ENCODE peak calls at places on chromosomes 16 and 17, in seven cellular contexts. One of them, this sample, is unnamed.

GRCh38 chr17:18315498-18316360 is 636 bp downstream of the SMCR8 start:
- DNase-seq in epithelial cell of esophagus: no peak
- DNase-seq in psoas muscle: no peak
- DNase-seq in fibroblast of lung: no peak
- DNase-seq in GM23338: no peak
- DNase-seq in A549: no peak
- DNase-seq in bronchial epithelial cell: no peak
- DNase-seq in this sample: no peak

GRCh38 chr17:62178579-62178978 is 113.5 kb upstream of the MED13 start:
- DNase-seq in epithelial cell of esophagus: peak
- DNase-seq in psoas muscle: no peak
- DNase-seq in fibroblast of lung: peak
- DNase-seq in GM23338: no peak
- DNase-seq in A549: peak
- DNase-seq in bronchial epithelial cell: peak
- DNase-seq in this sample: peak

GRCh38 chr17:73610331-73610911 is 33.8 kb downstream of the SDK2 start:
- DNase-seq in epithelial cell of esophagus: no peak
- DNase-seq in psoas muscle: no peak
- DNase-seq in fibroblast of lung: no peak
- DNase-seq in GM23338: no peak
- DNase-seq in A549: no peak
- DNase-seq in bronchial epithelial cell: no peak
- DNase-seq in this sample: no peak

GRCh38 chr17:75889454-75889853 is 7.3 kb downstream of the TRIM65 start:
- DNase-seq in epithelial cell of esophagus: no peak
- DNase-seq in psoas muscle: no peak
- DNase-seq in fibroblast of lung: no peak
- DNase-seq in GM23338: no peak
- DNase-seq in A549: no peak
- DNase-seq in bronchial epithelial cell: peak
- DNase-seq in this sample: no peak

GRCh38 chr17:75475851-75476250 is 19.4 kb downstream of the TMEM94 start:
- DNase-seq in epithelial cell of esophagus: no peak
- DNase-seq in psoas muscle: no peak
- DNase-seq in fibroblast of lung: peak
- DNase-seq in GM23338: no peak
- DNase-seq in A549: no peak
- DNase-seq in bronchial epithelial cell: no peak
- DNase-seq in this sample: no peak

GRCh38 chr16:84985079-84986065 is 26.0 kb downstream of the ZDHHC7 start:
- DNase-seq in epithelial cell of esophagus: peak
- DNase-seq in psoas muscle: peak
- DNase-seq in fibroblast of lung: peak
- DNase-seq in GM23338: no peak
- DNase-seq in A549: peak
- DNase-seq in bronchial epithelial cell: peak
- DNase-seq in this sample: peak

GRCh38 chr16:72983728-72984350 is 64.1 kb downstream of the ZFHX3 start:
- DNase-seq in epithelial cell of esophagus: no peak
- DNase-seq in psoas muscle: no peak
- DNase-seq in fibroblast of lung: no peak
- DNase-seq in GM23338: no peak
- DNase-seq in A549: no peak
- DNase-seq in bronchial epithelial cell: no peak
- DNase-seq in this sample: no peak

GRCh38 chr17:78862073-78863023 is 21.7 kb upstream of the USP36 start:
- DNase-seq in epithelial cell of esophagus: peak
- DNase-seq in psoas muscle: peak
- DNase-seq in fibroblast of lung: peak
- DNase-seq in GM23338: no peak
- DNase-seq in A549: peak
- DNase-seq in bronchial epithelial cell: peak
- DNase-seq in this sample: peak

GRCh38 chr17:48037036-48037881 is at the start of gene COPZ2:
- DNase-seq in epithelial cell of esophagus: peak
- DNase-seq in psoas muscle: peak
- DNase-seq in fibroblast of lung: peak
- DNase-seq in GM23338: peak
- DNase-seq in A549: peak
- DNase-seq in bronchial epithelial cell: no peak
- DNase-seq in this sample: peak

GRCh38 chr17:77286391-77286640 is 145.5 kb downstream of the SEC14L1 start:
- DNase-seq in epithelial cell of esophagus: no peak
- DNase-seq in psoas muscle: no peak
- DNase-seq in fibroblast of lung: no peak
- DNase-seq in GM23338: no peak
- DNase-seq in A549: no peak
- DNase-seq in bronchial epithelial cell: no peak
- DNase-seq in this sample: no peak

GRCh38 chr17:27446569-27447301 is 9.5 kb upstream of the KSR1 start:
- DNase-seq in epithelial cell of esophagus: peak
- DNase-seq in psoas muscle: no peak
- DNase-seq in fibroblast of lung: peak
- DNase-seq in GM23338: no peak
- DNase-seq in A549: peak
- DNase-seq in bronchial epithelial cell: peak
- DNase-seq in this sample: peak

GRCh38 chr16:77967054-77968035 is 55.0 kb upstream of the CLEC3A start:
- DNase-seq in epithelial cell of esophagus: no peak
- DNase-seq in psoas muscle: no peak
- DNase-seq in fibroblast of lung: no peak
- DNase-seq in GM23338: peak
- DNase-seq in A549: no peak
- DNase-seq in bronchial epithelial cell: no peak
- DNase-seq in this sample: no peak

GRCh38 chr16:69326172-69326873 is 4.1 kb downstream of the PDF start:
- DNase-seq in epithelial cell of esophagus: no peak
- DNase-seq in psoas muscle: no peak
- DNase-seq in fibroblast of lung: no peak
- DNase-seq in GM23338: no peak
- DNase-seq in A549: no peak
- DNase-seq in bronchial epithelial cell: no peak
- DNase-seq in this sample: no peak

GRCh38 chr16:29844575-29845331 is 18.3 kb downstream of the CDIPT start:
- DNase-seq in epithelial cell of esophagus: peak
- DNase-seq in psoas muscle: peak
- DNase-seq in fibroblast of lung: peak
- DNase-seq in GM23338: no peak
- DNase-seq in A549: no peak
- DNase-seq in bronchial epithelial cell: no peak
- DNase-seq in this sample: peak

GRCh38 chr17:79739148-79740062 is 8.7 kb downstream of the ENPP7 start:
- DNase-seq in epithelial cell of esophagus: no peak
- DNase-seq in psoas muscle: no peak
- DNase-seq in fibroblast of lung: no peak
- DNase-seq in GM23338: no peak
- DNase-seq in A549: no peak
- DNase-seq in bronchial epithelial cell: no peak
- DNase-seq in this sample: no peak

GRCh38 chr17:56845934-56846333 is 12.0 kb downstream of the DGKE start:
- DNase-seq in epithelial cell of esophagus: no peak
- DNase-seq in psoas muscle: no peak
- DNase-seq in fibroblast of lung: no peak
- DNase-seq in GM23338: no peak
- DNase-seq in A549: no peak
- DNase-seq in bronchial epithelial cell: no peak
- DNase-seq in this sample: no peak

GRCh38 chr16:75921281-75921680 is 195.0 kb upstream of the CPHXL start:
- DNase-seq in epithelial cell of esophagus: no peak
- DNase-seq in psoas muscle: no peak
- DNase-seq in fibroblast of lung: no peak
- DNase-seq in GM23338: peak
- DNase-seq in A549: no peak
- DNase-seq in bronchial epithelial cell: no peak
- DNase-seq in this sample: no peak

GRCh38 chr17:19016881-19017280 is 12.3 kb upstream of the FAM83G start:
- DNase-seq in epithelial cell of esophagus: no peak
- DNase-seq in psoas muscle: peak
- DNase-seq in fibroblast of lung: no peak
- DNase-seq in GM23338: no peak
- DNase-seq in A549: no peak
- DNase-seq in bronchial epithelial cell: no peak
- DNase-seq in this sample: no peak

GRCh38 chr16:67928561-67929364 is 2.9 kb downstream of the CTRL start:
- DNase-seq in epithelial cell of esophagus: peak
- DNase-seq in psoas muscle: peak
- DNase-seq in fibroblast of lung: peak
- DNase-seq in GM23338: peak
- DNase-seq in A549: peak
- DNase-seq in bronchial epithelial cell: peak
- DNase-seq in this sample: peak

GRCh38 chr16:67924140-67924906 is 7.3 kb downstream of the CTRL start:
- DNase-seq in epithelial cell of esophagus: no peak
- DNase-seq in psoas muscle: no peak
- DNase-seq in fibroblast of lung: no peak
- DNase-seq in GM23338: no peak
- DNase-seq in A549: no peak
- DNase-seq in bronchial epithelial cell: no peak
- DNase-seq in this sample: no peak

GRCh38 chr16:67927131-67927941 is 4.3 kb downstream of the CTRL start:
- DNase-seq in epithelial cell of esophagus: no peak
- DNase-seq in psoas muscle: no peak
- DNase-seq in fibroblast of lung: no peak
- DNase-seq in GM23338: no peak
- DNase-seq in A549: no peak
- DNase-seq in bronchial epithelial cell: no peak
- DNase-seq in this sample: no peak

GRCh38 chr16:67928147-67928546 is 3.5 kb downstream of the CTRL start:
- DNase-seq in epithelial cell of esophagus: no peak
- DNase-seq in psoas muscle: no peak
- DNase-seq in fibroblast of lung: no peak
- DNase-seq in GM23338: no peak
- DNase-seq in A549: no peak
- DNase-seq in bronchial epithelial cell: no peak
- DNase-seq in this sample: no peak

GRCh38 chr16:67926181-67926742 is 5.4 kb downstream of the CTRL start:
- DNase-seq in epithelial cell of esophagus: peak
- DNase-seq in psoas muscle: peak
- DNase-seq in fibroblast of lung: no peak
- DNase-seq in GM23338: peak
- DNase-seq in A549: no peak
- DNase-seq in bronchial epithelial cell: peak
- DNase-seq in this sample: no peak
- TF ChIP-seq CTCF in epithelial cell of esophagus: no peak
- TF ChIP-seq CTCF in psoas muscle: no peak
- TF ChIP-seq CTCF in fibroblast of lung: peak
- TF ChIP-seq CTCF in GM23338: no peak
- TF ChIP-seq CTCF in A549: no peak
- TF ChIP-seq CTCF in bronchial epithelial cell: peak
- TF ChIP-seq CTCF in this sample: no peak

GRCh38 chr17:64130559-64131001 is 636 bp upstream of the ERN1 start:
- DNase-seq in epithelial cell of esophagus: peak
- DNase-seq in psoas muscle: peak
- DNase-seq in fibroblast of lung: peak
- DNase-seq in GM23338: no peak
- DNase-seq in A549: no peak
- DNase-seq in bronchial epithelial cell: peak
- DNase-seq in this sample: peak
- H3K4me3 ChIP-seq in epithelial cell of esophagus: peak
- H3K4me3 ChIP-seq in psoas muscle: peak
- H3K4me3 ChIP-seq in fibroblast of lung: peak
- H3K4me3 ChIP-seq in GM23338: peak
- H3K4me3 ChIP-seq in A549: peak
- H3K4me3 ChIP-seq in bronchial epithelial cell: peak
- H3K4me3 ChIP-seq in this sample: peak

GRCh38 chr17:16969931-16970906 is 1.7 kb downstream of the TNFRSF13B start:
- DNase-seq in epithelial cell of esophagus: no peak
- DNase-seq in psoas muscle: no peak
- DNase-seq in fibroblast of lung: no peak
- DNase-seq in GM23338: no peak
- DNase-seq in A549: no peak
- DNase-seq in bronchial epithelial cell: no peak
- DNase-seq in this sample: no peak

GRCh38 chr17:16974569-16975265 is 2.8 kb upstream of the TNFRSF13B start:
- DNase-seq in epithelial cell of esophagus: peak
- DNase-seq in psoas muscle: no peak
- DNase-seq in fibroblast of lung: no peak
- DNase-seq in GM23338: no peak
- DNase-seq in A549: no peak
- DNase-seq in bronchial epithelial cell: no peak
- DNase-seq in this sample: no peak

GRCh38 chr17:16971458-16972338 is at the start of gene TNFRSF13B:
- DNase-seq in epithelial cell of esophagus: no peak
- DNase-seq in psoas muscle: no peak
- DNase-seq in fibroblast of lung: no peak
- DNase-seq in GM23338: no peak
- DNase-seq in A549: no peak
- DNase-seq in bronchial epithelial cell: no peak
- DNase-seq in this sample: no peak

GRCh38 chr17:16973760-16974540 is 2.0 kb upstream of the TNFRSF13B start:
- DNase-seq in epithelial cell of esophagus: no peak
- DNase-seq in psoas muscle: no peak
- DNase-seq in fibroblast of lung: no peak
- DNase-seq in GM23338: no peak
- DNase-seq in A549: no peak
- DNase-seq in bronchial epithelial cell: no peak
- DNase-seq in this sample: no peak

GRCh38 chr17:16972346-16972745 is 428 bp upstream of the TNFRSF13B start:
- DNase-seq in epithelial cell of esophagus: no peak
- DNase-seq in psoas muscle: no peak
- DNase-seq in fibroblast of lung: no peak
- DNase-seq in GM23338: no peak
- DNase-seq in A549: no peak
- DNase-seq in bronchial epithelial cell: no peak
- DNase-seq in this sample: no peak
- TF ChIP-seq CTCF in epithelial cell of esophagus: no peak
- TF ChIP-seq CTCF in psoas muscle: no peak
- TF ChIP-seq CTCF in fibroblast of lung: no peak
- TF ChIP-seq CTCF in GM23338: no peak
- TF ChIP-seq CTCF in A549: no peak
- TF ChIP-seq CTCF in bronchial epithelial cell: no peak
- TF ChIP-seq CTCF in this sample: no peak

DNA sequence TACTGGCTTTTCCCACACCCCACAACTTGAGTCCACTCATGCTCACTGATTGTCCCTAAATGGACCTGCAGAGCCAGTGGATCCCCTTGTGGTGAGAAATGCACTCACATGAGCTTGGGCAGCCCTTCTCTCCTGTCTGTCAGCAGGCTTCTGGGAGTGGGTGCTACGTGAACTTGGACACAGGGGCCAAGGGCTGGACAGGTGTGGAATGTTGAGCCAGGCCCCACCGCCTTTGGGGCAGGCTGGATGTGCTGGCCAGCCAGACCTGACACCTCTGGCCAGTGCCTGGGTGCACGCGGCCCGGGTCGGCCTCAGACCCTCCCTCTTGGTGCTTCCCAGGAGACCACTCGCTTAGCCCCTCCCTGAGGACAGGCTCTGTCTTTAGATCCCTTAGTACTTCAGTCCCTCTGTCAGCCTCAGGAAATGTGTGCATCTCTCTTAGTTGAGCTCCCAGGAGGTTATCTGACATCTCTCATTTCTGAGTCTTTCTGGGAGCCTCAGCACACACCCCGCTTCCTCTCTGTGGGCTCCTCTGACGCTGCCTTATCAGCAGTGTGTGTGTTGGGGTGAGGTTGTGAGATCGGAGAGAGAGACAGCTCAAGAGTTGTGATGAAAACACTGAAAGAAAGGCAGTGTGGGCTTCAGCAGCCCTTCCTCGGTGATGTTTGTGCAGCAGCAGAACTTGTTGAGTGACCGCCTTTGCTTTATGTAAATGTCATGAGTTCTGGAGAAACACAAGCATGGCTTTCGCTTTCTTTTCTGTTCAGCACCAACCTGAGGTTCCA is 117.0 kb downstream of the RAB11FIP4 start:
- DNase-seq in epithelial cell of esophagus: no peak
- DNase-seq in psoas muscle: no peak
- DNase-seq in fibroblast of lung: no peak
- DNase-seq in GM23338: peak
- DNase-seq in A549: peak
- DNase-seq in bronchial epithelial cell: no peak
- DNase-seq in this sample: no peak
- H3K4me3 ChIP-seq in epithelial cell of esophagus: no peak
- H3K4me3 ChIP-seq in psoas muscle: no peak
- H3K4me3 ChIP-seq in fibroblast of lung: no peak
- H3K4me3 ChIP-seq in GM23338: no peak
- H3K4me3 ChIP-seq in A549: no peak
- H3K4me3 ChIP-seq in bronchial epithelial cell: no peak
- H3K4me3 ChIP-seq in this sample: no peak